ENCODE peak calls at places on chromosomes 13 and 19, in eight cellular contexts. One of them, this sample, is unnamed.

GRCh38 chr13:24008679-24009078 is 111.4 kb upstream of the C1QTNF9B start:
- DNase-seq in AG04450: no peak
- DNase-seq in astrocyte of the spinal cord: peak; percentile 2
- DNase-seq in ovary: no peak
- DNase-seq in mucosa of descending colon: no peak
- DNase-seq in hepatocyte: no peak
- DNase-seq in fibroblast of pulmonary artery: no peak
- DNase-seq in heart right ventricle: no peak
- DNase-seq in this sample: no peak

GRCh38 chr13:113744197-113745000 is 14.6 kb upstream of the TMEM255B start:
- DNase-seq in AG04450: no peak
- DNase-seq in astrocyte of the spinal cord: no peak
- DNase-seq in ovary: no peak
- DNase-seq in mucosa of descending colon: peak; percentile 48
- DNase-seq in hepatocyte: no peak
- DNase-seq in fibroblast of pulmonary artery: no peak
- DNase-seq in heart right ventricle: no peak
- DNase-seq in this sample: no peak

GRCh38 chr19:1945899-1946298 is 4.9 kb downstream of the CSNK1G2 start:
- DNase-seq in AG04450: no peak
- DNase-seq in astrocyte of the spinal cord: no peak
- DNase-seq in ovary: no peak
- DNase-seq in mucosa of descending colon: peak; percentile 58
- DNase-seq in hepatocyte: peak; percentile 53
- DNase-seq in fibroblast of pulmonary artery: peak; percentile 25
- DNase-seq in heart right ventricle: peak; percentile 32
- DNase-seq in this sample: no peak

GRCh38 chr13:102686024-102686423 is 8.8 kb downstream of the METTL21C start:
- DNase-seq in AG04450: no peak
- DNase-seq in astrocyte of the spinal cord: no peak
- DNase-seq in ovary: no peak
- DNase-seq in mucosa of descending colon: no peak
- DNase-seq in hepatocyte: no peak
- DNase-seq in fibroblast of pulmonary artery: no peak
- DNase-seq in heart right ventricle: no peak
- DNase-seq in this sample: no peak

GRCh38 chr13:113796211-113796875 is 37.3 kb downstream of the TMEM255B start:
- DNase-seq in AG04450: no peak
- DNase-seq in astrocyte of the spinal cord: no peak
- DNase-seq in ovary: no peak
- DNase-seq in mucosa of descending colon: no peak
- DNase-seq in hepatocyte: no peak
- DNase-seq in fibroblast of pulmonary artery: no peak
- DNase-seq in heart right ventricle: no peak
- DNase-seq in this sample: no peak

GRCh38 chr13:75073791-75074190 is 408.2 kb downstream of the TBC1D4 start:
- DNase-seq in AG04450: no peak
- DNase-seq in astrocyte of the spinal cord: no peak
- DNase-seq in ovary: no peak
- DNase-seq in mucosa of descending colon: no peak
- DNase-seq in hepatocyte: no peak
- DNase-seq in fibroblast of pulmonary artery: no peak
- DNase-seq in heart right ventricle: no peak
- DNase-seq in this sample: no peak

GRCh38 chr13:111117289-111117688 is 2.2 kb downstream of the ARHGEF7 start:
- DNase-seq in AG04450: no peak
- DNase-seq in astrocyte of the spinal cord: no peak
- DNase-seq in ovary: no peak
- DNase-seq in mucosa of descending colon: no peak
- DNase-seq in hepatocyte: no peak
- DNase-seq in fibroblast of pulmonary artery: no peak
- DNase-seq in heart right ventricle: no peak
- DNase-seq in this sample: no peak

GRCh38 chr19:34120846-34121639 is 51.3 kb upstream of the LSM14A start:
- DNase-seq in AG04450: peak; percentile 20
- DNase-seq in astrocyte of the spinal cord: peak; percentile 48
- DNase-seq in ovary: no peak
- DNase-seq in mucosa of descending colon: no peak
- DNase-seq in hepatocyte: peak; percentile 48
- DNase-seq in fibroblast of pulmonary artery: peak; percentile 71
- DNase-seq in heart right ventricle: no peak
- DNase-seq in this sample: no peak

GRCh38 chr13:26047040-26047439 is 4.8 kb downstream of the SHISA2 start:
- DNase-seq in AG04450: no peak
- DNase-seq in astrocyte of the spinal cord: no peak
- DNase-seq in ovary: no peak
- DNase-seq in mucosa of descending colon: no peak
- DNase-seq in hepatocyte: no peak
- DNase-seq in fibroblast of pulmonary artery: no peak
- DNase-seq in heart right ventricle: no peak
- DNase-seq in this sample: no peak
- H3K4me3 ChIP-seq in AG04450: no peak overlapping the region
- H3K4me3 ChIP-seq in astrocyte of the spinal cord: no peak overlapping the region
- H3K4me3 ChIP-seq in ovary: no peak overlapping the region
- H3K4me3 ChIP-seq in mucosa of descending colon: no peak overlapping the region
- H3K4me3 ChIP-seq in hepatocyte: no peak overlapping the region
- H3K4me3 ChIP-seq in fibroblast of pulmonary artery: no peak overlapping the region
- H3K4me3 ChIP-seq in heart right ventricle: no peak overlapping the region
- H3K4me3 ChIP-seq in this sample: no peak overlapping the region

GRCh38 chr19:5338661-5339469 is 1.7 kb downstream of the PTPRS start:
- DNase-seq in AG04450: no peak
- DNase-seq in astrocyte of the spinal cord: no peak
- DNase-seq in ovary: no peak
- DNase-seq in mucosa of descending colon: no peak
- DNase-seq in hepatocyte: peak; percentile 34
- DNase-seq in fibroblast of pulmonary artery: no peak
- DNase-seq in heart right ventricle: no peak
- DNase-seq in this sample: no peak
- TF ChIP-seq CTCF in AG04450: no peak
- TF ChIP-seq CTCF in astrocyte of the spinal cord: no peak
- TF ChIP-seq CTCF in ovary: no peak
- TF ChIP-seq CTCF in mucosa of descending colon: no peak
- TF ChIP-seq CTCF in hepatocyte: no peak
- TF ChIP-seq CTCF in fibroblast of pulmonary artery: no peak
- TF ChIP-seq CTCF in heart right ventricle: no peak
- TF ChIP-seq CTCF in this sample: no peak

DNA sequence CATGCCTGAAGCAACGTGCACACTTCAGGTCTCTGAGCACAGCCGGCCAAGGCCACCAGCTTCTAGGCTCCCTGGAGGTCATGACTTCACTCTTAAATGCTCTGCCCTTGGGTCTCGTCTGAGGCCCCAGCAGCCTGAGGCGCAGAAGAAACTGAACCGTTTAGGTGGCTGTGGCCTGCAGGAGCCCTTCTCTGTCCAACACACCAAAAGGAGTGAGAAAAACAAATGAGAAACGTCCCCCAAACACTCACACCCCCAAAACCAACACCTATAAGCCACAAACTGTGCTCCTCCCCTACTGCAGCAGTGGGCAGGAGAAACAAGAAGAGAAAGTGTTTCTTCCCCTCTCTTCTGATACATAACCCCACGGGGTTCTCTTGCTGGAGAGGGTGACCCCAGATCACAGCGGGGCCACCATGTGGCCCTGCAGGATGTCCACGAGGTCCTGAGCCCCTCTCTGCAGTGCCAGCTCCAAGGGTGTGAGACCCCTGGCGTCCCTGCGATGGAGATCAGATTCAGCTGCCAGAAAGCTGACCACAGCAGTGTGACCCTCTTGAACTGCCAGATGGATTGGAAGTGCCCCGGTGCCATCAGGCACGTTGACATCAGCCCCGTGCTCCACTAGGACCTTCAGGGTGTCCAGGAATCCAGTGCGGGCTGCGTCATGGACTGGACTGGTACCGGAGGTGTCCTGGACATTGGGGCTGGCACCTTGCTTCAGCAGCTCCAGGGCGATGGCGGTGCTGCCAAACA is 1.0 kb upstream of the KRI1 start:
- DNase-seq in AG04450: no peak
- DNase-seq in astrocyte of the spinal cord: no peak
- DNase-seq in ovary: peak; percentile 58
- DNase-seq in mucosa of descending colon: peak; percentile 77
- DNase-seq in hepatocyte: no peak
- DNase-seq in fibroblast of pulmonary artery: no peak
- DNase-seq in heart right ventricle: no peak
- DNase-seq in this sample: no peak
- H3K4me3 ChIP-seq in AG04450: peak overlapping the region; percentile 7
- H3K4me3 ChIP-seq in astrocyte of the spinal cord: peak overlapping the region; percentile 94
- H3K4me3 ChIP-seq in ovary: no peak overlapping the region
- H3K4me3 ChIP-seq in mucosa of descending colon: no peak overlapping the region
- H3K4me3 ChIP-seq in hepatocyte: no peak overlapping the region
- H3K4me3 ChIP-seq in fibroblast of pulmonary artery: peak overlapping the region; percentile 90
- H3K4me3 ChIP-seq in heart right ventricle: peak overlapping the region; percentile 75
- H3K4me3 ChIP-seq in this sample: no peak overlapping the region

DNA sequence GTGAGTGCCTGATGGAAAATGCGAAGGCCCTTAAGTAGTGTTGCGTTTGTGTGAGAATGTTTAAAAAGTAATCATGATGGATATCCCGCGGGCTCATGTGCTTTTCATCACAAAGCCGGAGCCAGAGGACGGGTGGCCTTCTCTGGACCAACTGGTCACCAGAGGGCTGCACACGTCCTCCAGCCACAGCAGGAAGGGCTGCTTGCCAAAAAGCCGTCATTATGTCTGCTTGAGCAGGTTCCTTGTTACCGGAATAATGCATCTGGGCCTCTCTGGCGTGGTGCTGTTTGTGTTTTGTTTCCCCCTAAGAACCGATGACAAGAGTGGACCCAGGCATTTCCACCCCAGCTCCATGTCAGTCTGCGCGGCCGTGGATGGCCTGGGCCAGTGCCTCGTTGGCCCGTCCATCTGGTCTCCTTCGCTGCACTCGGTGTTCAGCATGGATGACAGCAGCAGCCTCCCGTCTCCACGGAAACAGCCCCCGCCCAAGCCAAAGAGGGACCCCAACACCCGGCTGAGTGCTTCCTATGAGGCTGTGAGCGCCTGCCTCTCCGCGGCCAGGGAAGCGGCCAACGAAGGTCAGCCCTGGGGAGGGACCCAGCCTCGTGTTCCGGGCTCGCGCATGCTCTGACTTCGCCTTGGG is 497.7 kb downstream of the MYO16 start:
- DNase-seq in AG04450: no peak
- DNase-seq in astrocyte of the spinal cord: no peak
- DNase-seq in ovary: no peak
- DNase-seq in mucosa of descending colon: no peak
- DNase-seq in hepatocyte: no peak
- DNase-seq in fibroblast of pulmonary artery: no peak
- DNase-seq in heart right ventricle: no peak
- DNase-seq in this sample: no peak
- TF ChIP-seq CTCF in AG04450: no peak
- TF ChIP-seq CTCF in astrocyte of the spinal cord: no peak
- TF ChIP-seq CTCF in ovary: no peak
- TF ChIP-seq CTCF in mucosa of descending colon: no peak
- TF ChIP-seq CTCF in hepatocyte: no peak
- TF ChIP-seq CTCF in fibroblast of pulmonary artery: no peak
- TF ChIP-seq CTCF in heart right ventricle: no peak
- TF ChIP-seq CTCF in this sample: no peak

GRCh38 chr13:100040196-100040595 is 48.7 kb upstream of the PCCA start:
- DNase-seq in AG04450: no peak
- DNase-seq in astrocyte of the spinal cord: peak; percentile 3
- DNase-seq in ovary: no peak
- DNase-seq in mucosa of descending colon: no peak
- DNase-seq in hepatocyte: no peak
- DNase-seq in fibroblast of pulmonary artery: no peak
- DNase-seq in heart right ventricle: no peak
- DNase-seq in this sample: no peak
- H3K4me3 ChIP-seq in AG04450: no peak overlapping the region
- H3K4me3 ChIP-seq in astrocyte of the spinal cord: no peak overlapping the region
- H3K4me3 ChIP-seq in ovary: no peak overlapping the region
- H3K4me3 ChIP-seq in mucosa of descending colon: no peak overlapping the region
- H3K4me3 ChIP-seq in hepatocyte: no peak overlapping the region
- H3K4me3 ChIP-seq in fibroblast of pulmonary artery: no peak overlapping the region
- H3K4me3 ChIP-seq in heart right ventricle: no peak overlapping the region
- H3K4me3 ChIP-seq in this sample: no peak overlapping the region

DNA sequence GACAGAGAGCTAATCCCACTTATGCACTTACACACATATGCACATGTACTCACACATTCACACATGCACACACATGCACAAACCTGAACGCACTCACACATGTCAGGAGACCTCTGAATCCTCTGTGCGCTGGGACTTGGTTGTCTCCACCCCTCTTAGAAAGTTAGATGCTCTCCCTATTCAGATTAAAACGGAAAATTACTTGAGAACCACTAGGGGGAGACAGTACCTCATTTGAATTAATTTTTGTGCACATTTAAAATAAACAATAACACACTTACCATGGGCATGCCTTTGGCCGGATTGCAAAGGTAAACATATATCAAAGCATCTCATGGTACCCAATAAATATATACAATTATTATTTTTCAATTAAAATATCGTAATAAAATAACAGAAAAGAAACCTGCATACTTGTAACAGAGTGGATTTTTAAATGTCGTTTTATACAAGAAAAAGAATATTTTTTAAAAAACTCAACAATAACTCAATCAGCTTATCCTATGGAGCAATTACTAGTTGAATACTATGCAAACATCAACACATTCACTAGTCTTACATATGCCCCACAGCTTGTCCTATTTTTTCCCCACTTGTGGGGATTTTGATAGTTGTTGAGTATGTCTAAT is 9.5 kb upstream of the LILRB4 start:
- DNase-seq in AG04450: no peak
- DNase-seq in astrocyte of the spinal cord: peak; percentile 3
- DNase-seq in ovary: no peak
- DNase-seq in mucosa of descending colon: no peak
- DNase-seq in hepatocyte: no peak
- DNase-seq in fibroblast of pulmonary artery: peak; percentile 31
- DNase-seq in heart right ventricle: no peak
- DNase-seq in this sample: no peak
- TF ChIP-seq CTCF in AG04450: peak; percentile 24
- TF ChIP-seq CTCF in astrocyte of the spinal cord: peak; percentile 29
- TF ChIP-seq CTCF in ovary: no peak
- TF ChIP-seq CTCF in mucosa of descending colon: peak; percentile 20
- TF ChIP-seq CTCF in hepatocyte: peak; percentile 16
- TF ChIP-seq CTCF in fibroblast of pulmonary artery: peak; percentile 40
- TF ChIP-seq CTCF in heart right ventricle: peak; percentile 53
- TF ChIP-seq CTCF in this sample: peak; percentile 48

GRCh38 chr13:33610471-33611015 is 207.4 kb upstream of the RFC3 start:
- DNase-seq in AG04450: no peak
- DNase-seq in astrocyte of the spinal cord: peak; percentile 47
- DNase-seq in ovary: peak; percentile 27
- DNase-seq in mucosa of descending colon: peak; percentile 61
- DNase-seq in hepatocyte: no peak
- DNase-seq in fibroblast of pulmonary artery: peak; percentile 13
- DNase-seq in heart right ventricle: peak; percentile 77
- DNase-seq in this sample: peak; percentile 55
- H3K4me3 ChIP-seq in AG04450: peak overlapping the region; percentile 10
- H3K4me3 ChIP-seq in astrocyte of the spinal cord: peak overlapping the region; percentile 19
- H3K4me3 ChIP-seq in ovary: no peak overlapping the region
- H3K4me3 ChIP-seq in mucosa of descending colon: no peak overlapping the region
- H3K4me3 ChIP-seq in hepatocyte: no peak overlapping the region
- H3K4me3 ChIP-seq in fibroblast of pulmonary artery: peak overlapping the region; percentile 29
- H3K4me3 ChIP-seq in heart right ventricle: peak overlapping the region; percentile 52
- H3K4me3 ChIP-seq in this sample: peak overlapping the region; percentile 42

This sample was measured in retinal pigment epithelial cell.